ENCODE peak calls at places on chromosome 5, in ten cellular contexts. X is brain microvascular endothelial cell, E is hepatocyte, L is neural crest cell, R is astrocyte of the spinal cord, Z is GM23338, Y is psoas muscle, T is foreskin fibroblast, H is HFFc6, V is A549. O is an unnamed sample.

GRCh38 chr5:56455417-56455816 is 222.3 kb upstream of the ANKRD55 start:
- DNase-seq in Y (no peak), X (no peak), L (no peak), V (no peak), T (no peak), H (no peak), Z (no peak), E (no peak), R (no peak), O (no peak)

GRCh38 chr5:115179959-115180709 is 10.4 kb upstream of the TRIM36 start:
- DNase-seq in V (peak; percentile 38), R (peak; percentile 28), X (peak; percentile 16), E (peak; percentile 35), T (no peak), Z (peak; percentile 84), H (no peak), L (peak; percentile 70), Y (peak; percentile 55), O (peak; percentile 83)

GRCh38 chr5:154802050-154802449 is 46.9 kb downstream of the LARP1 start:
- DNase-seq in Y (no peak), T (no peak), Z (no peak), E (no peak), H (no peak), R (no peak), V (no peak), L (no peak), X (no peak), O (no peak)

GRCh38 chr5:83721878-83722779 is 1.5 kb upstream of the HAPLN1 start:
- DNase-seq in Y (no peak), R (peak; percentile 88), X (peak; percentile 79), V (peak; percentile 67), T (peak; percentile 11), L (peak; percentile 65), E (peak; percentile 90), H (peak; percentile 8), Z (peak; percentile 85), O (peak; percentile 79)

GRCh38 chr5:53071298-53071697 is 38.3 kb downstream of the MOCS2 start:
- DNase-seq in L (no peak), R (no peak), T (no peak), E (no peak), V (no peak), Z (no peak), X (no peak), H (no peak), Y (no peak), O (no peak)

GRCh38 chr5:34740306-34740891 is 84.3 kb downstream of the RAI14 start:
- DNase-seq in Z (no peak), R (no peak), Y (no peak), V (no peak), H (no peak), X (no peak), E (no peak), L (no peak), T (no peak), O (no peak)

GRCh38 chr5:135248801-135249231 is 150.2 kb downstream of the MACROH2A1 start:
- DNase-seq in R (no peak), Y (no peak), L (no peak), T (no peak), V (no peak), X (no peak), Z (no peak), E (no peak), H (no peak), O (no peak)

GRCh38 chr5:111743993-111744392 is 13.0 kb downstream of the NREP start:
- DNase-seq in H (peak; percentile 15), V (no peak), Y (no peak), X (no peak), E (peak; percentile 30), T (no peak), R (no peak), L (no peak), Z (no peak), O (no peak)

GRCh38 chr5:148499461-148499860 is 115.7 kb downstream of the FBXO38 start:
- DNase-seq in Y (no peak), V (no peak), H (no peak), R (no peak), E (no peak), L (no peak), X (peak; percentile 11), T (no peak), Z (no peak), O (no peak)

GRCh38 chr5:1670342-1670741 is 129.3 kb downstream of the MRPL36 start:
- DNase-seq in R (no peak), E (no peak), Z (no peak), L (no peak), Y (no peak), V (no peak), T (peak; percentile 35), H (peak; percentile 27), X (no peak), O (no peak)

GRCh38 chr5:83026930-83027687 is 50.1 kb downstream of the TMEM167A start:
- DNase-seq in T (no peak), X (no peak), H (no peak), V (no peak), Y (no peak), L (no peak), R (no peak), E (no peak), Z (peak; percentile 80), O (no peak)

GRCh38 chr5:75055727-75056144 is 3.4 kb upstream of the GCNT4 start:
- DNase-seq in Z (peak; percentile 90), H (peak; percentile 50), T (no peak), X (peak; percentile 27), L (no peak), V (no peak), R (peak; percentile 63), E (no peak), Y (no peak), O (no peak)

GRCh38 chr5:142357469-142358090 is 32.8 kb upstream of the SPRY4 start:
- DNase-seq in H (peak; percentile 4), L (no peak), Z (no peak), Y (no peak), E (no peak), T (peak; percentile 27), R (peak; percentile 62), V (no peak), X (peak; percentile 11), O (no peak)

GRCh38 chr5:103037673-103038455 is 82.1 kb downstream of the GIN1 start:
- DNase-seq in E (no peak), X (peak; percentile 31), Y (no peak), L (no peak), V (no peak), R (no peak), H (no peak), T (peak; percentile 9), Z (no peak), O (no peak)

GRCh38 chr5:68673451-68674180 is 420.2 kb upstream of the SLC30A5 start:
- DNase-seq in Z (no peak), V (no peak), T (no peak), X (no peak), Y (no peak), R (no peak), L (no peak), E (no peak), H (no peak), O (no peak)

GRCh38 chr5:149732500-149733128 is 2.5 kb downstream of the PPARGC1B start:
- DNase-seq in E (peak; percentile 47), H (no peak), T (no peak), R (peak; percentile 6), Y (peak; percentile 87), Z (peak; percentile 69), L (no peak), X (peak; percentile 32), V (no peak), O (peak; percentile 21)

DNA sequence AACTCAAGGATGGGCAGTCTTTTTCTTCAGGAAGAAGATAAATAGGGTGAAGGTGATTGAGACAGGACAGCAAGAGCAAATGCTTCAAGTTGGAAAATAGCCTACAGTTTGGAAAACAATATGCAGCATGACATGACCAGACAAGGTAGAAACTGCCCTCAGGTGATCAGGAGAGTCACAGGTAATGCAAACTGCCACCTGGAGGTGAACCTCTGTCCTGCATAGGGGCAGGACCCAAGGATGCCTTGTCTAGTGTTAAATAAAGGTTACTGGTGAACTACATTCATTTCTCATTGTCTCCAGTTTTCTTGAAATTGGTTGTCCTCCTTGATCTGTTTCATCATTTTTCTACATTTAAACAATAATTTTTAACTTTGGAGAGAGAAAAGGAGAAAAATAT is 232.1 kb downstream of the SEMA5A start:
- DNase-seq in R (no peak), X (no peak), H (no peak), Z (peak; percentile 44), T (no peak), L (no peak), V (no peak), E (no peak), Y (no peak), O (no peak)
- TF ChIP-seq CTCF in R (no peak), X (no peak), H (peak; percentile 19), Z (peak; percentile 56), T (no peak), L (no peak), V (no peak), E (no peak), Y (no peak), O (no peak)

DNA sequence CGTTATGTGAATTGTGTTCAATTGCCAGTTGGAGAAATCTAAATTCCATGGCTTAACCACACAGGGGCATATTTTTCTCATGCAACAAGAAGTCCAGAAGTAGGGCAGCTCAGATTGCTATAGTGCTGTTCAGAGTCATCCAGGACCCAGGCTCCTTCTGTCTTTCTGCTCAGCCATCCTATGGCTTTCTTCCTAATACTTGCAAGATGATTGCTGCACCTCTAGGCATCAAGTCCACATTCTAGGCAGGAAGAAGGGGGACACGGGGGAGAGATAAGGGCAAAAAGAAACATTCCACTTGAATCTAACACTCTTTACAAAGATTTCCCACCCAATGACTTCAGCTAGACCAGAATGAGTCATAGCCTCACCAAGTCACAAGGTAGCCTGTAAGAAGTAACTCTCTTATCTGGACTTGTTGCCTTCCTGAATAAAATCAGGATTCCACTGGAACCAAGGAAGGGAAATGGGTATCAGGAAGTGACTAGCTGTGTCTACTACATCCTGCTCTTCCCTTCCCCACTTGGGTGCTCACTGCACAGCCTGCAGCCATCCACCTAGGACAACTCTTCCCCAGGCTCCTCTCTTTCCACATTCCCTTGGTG is 5.3 kb downstream of the ERAP2 start:
- DNase-seq in X (peak; percentile 92), H (peak; percentile 59), L (no peak), Z (no peak), R (peak; percentile 77), V (no peak), E (peak; percentile 56), T (peak; percentile 49), Y (no peak), O (no peak)
- TF ChIP-seq CTCF in X (no peak), H (no peak), L (no peak), Z (no peak), R (no peak), V (no peak), E (no peak), T (no peak), Y (no peak), O (no peak)

DNA sequence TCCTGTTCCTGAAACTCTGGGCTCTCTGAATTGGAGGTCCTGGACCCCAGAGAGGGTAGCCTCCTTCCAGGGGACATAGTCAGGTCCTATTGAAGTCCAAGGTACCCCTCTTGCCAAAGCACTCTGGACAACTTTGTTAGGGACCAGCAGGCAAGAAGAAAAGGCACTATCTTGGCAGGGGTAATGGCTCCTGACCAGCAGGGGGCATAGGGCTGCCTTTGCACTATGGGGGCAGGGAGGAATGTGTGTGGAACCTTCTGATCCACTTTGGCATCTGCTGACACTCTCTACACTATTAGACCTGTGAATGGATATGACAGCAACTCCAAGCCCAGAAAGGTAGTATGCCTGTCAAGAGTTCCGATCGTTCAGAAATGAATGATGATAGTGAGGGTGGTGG is 179.0 kb upstream of the CD180 start:
- DNase-seq in R (no peak), T (no peak), Z (no peak), V (no peak), H (no peak), Y (no peak), L (no peak), E (no peak), X (no peak), O (no peak)
- TF ChIP-seq CTCF in R (no peak), T (no peak), Z (peak; percentile 30), V (no peak), H (no peak), Y (no peak), L (no peak), E (no peak), X (peak; percentile 38), O (no peak)

GRCh38 chr5:66864240-66864884 is 268.2 kb downstream of the MAST4 start:
- DNase-seq in R (peak; percentile 46), L (no peak), Y (no peak), E (no peak), H (peak; percentile 42), T (peak; percentile 57), V (peak; percentile 14), Z (peak; percentile 59), X (peak; percentile 76), O (no peak)
- TF ChIP-seq CTCF in R (peak; percentile 65), L (no peak), Y (peak; percentile 32), E (no peak), H (peak; percentile 81), T (peak; percentile 58), V (peak; percentile 73), Z (peak; percentile 69), X (peak; percentile 91), O (no peak)

O was measured in nephron progenitor cell.